ENCODE peak calls at places on chromosomes 7 and 10, in six cellular contexts. P, I, B, D, Z and A are unnamed samples.

GRCh38 chr10:86349940-86350630 is 16.5 kb downstream of the GRID1 start:
- DNase-seq in B (no peak), D (no peak), I (no peak), P (no peak), Z (no peak), A (peak; percentile 36)

GRCh38 chr7:70533614-70534013 is 598.3 kb upstream of the GALNT17 start:
- DNase-seq in Z (no peak), D (no peak), I (no peak), P (peak; percentile 9), B (no peak), A (no peak)

GRCh38 chr7:35758421-35758820 is 42.4 kb upstream of the SEPTIN7 start:
- DNase-seq in Z (no peak), B (no peak), I (no peak), P (peak; percentile 48), D (no peak), A (no peak)

GRCh38 chr7:43784030-43785001 is 25.8 kb downstream of the BLVRA start:
- DNase-seq in B (no peak), P (no peak), D (peak; percentile 19), I (no peak), Z (no peak), A (no peak)

GRCh38 chr10:43000021-43000411 is 76.9 kb upstream of the RET start:
- DNase-seq in D (no peak), P (no peak), I (no peak), B (no peak), Z (no peak), A (no peak)

GRCh38 chr7:107327986-107328569 is 141.8 kb upstream of the GPR22 start:
- DNase-seq in Z (no peak), I (no peak), D (no peak), B (no peak), P (no peak), A (no peak)

GRCh38 chr7:97149843-97150242 is 32.3 kb downstream of the SDHAF3 start:
- DNase-seq in P (no peak), Z (no peak), I (no peak), D (no peak), B (no peak), A (no peak)

GRCh38 chr7:101524376-101524775 is 104.7 kb downstream of the MYL10 start:
- DNase-seq in Z (no peak), B (no peak), P (no peak), I (no peak), D (no peak), A (no peak)

GRCh38 chr7:132398253-132398913 is 177.9 kb downstream of the PLXNA4 start:
- DNase-seq in B (no peak), P (no peak), D (no peak), Z (no peak), I (no peak), A (no peak)

GRCh38 chr7:30652132-30652531 is 30.1 kb downstream of the CRHR2 start:
- DNase-seq in P (no peak), Z (no peak), B (no peak), I (no peak), D (peak; percentile 47), A (no peak)

GRCh38 chr10:100287756-100288155 is 1.3 kb upstream of the BLOC1S2 start:
- DNase-seq in P (no peak), D (no peak), I (no peak), Z (no peak), B (no peak), A (no peak)

GRCh38 chr7:46291601-46292150 is 370.6 kb upstream of the IGFBP3 start:
- DNase-seq in Z (no peak), I (no peak), B (no peak), D (no peak), P (no peak), A (no peak)

GRCh38 chr10:71722849-71723248 is 3.3 kb upstream of the C10orf105 start:
- DNase-seq in D (no peak), B (no peak), I (no peak), Z (no peak), P (no peak), A (no peak)

GRCh38 chr10:88091490-88092061 is 228.2 kb downstream of the PTEN start:
- DNase-seq in D (no peak), P (no peak), B (no peak), Z (peak; percentile 97), I (peak; percentile 27), A (no peak)

GRCh38 chr10:27030060-27030459 is 70.2 kb downstream of the ANKRD26 start:
- DNase-seq in Z (no peak), P (no peak), I (no peak), B (no peak), D (no peak), A (no peak)

GRCh38 chr7:132024290-132024689 is 467.9 kb upstream of the PODXL start:
- DNase-seq in Z (no peak), B (no peak), D (no peak), P (no peak), I (no peak), A (no peak)

GRCh38 chr7:37282927-37283326 is 165.7 kb downstream of the ELMO1 start:
- DNase-seq in I (no peak), P (no peak), B (no peak), D (no peak), Z (no peak), A (no peak)

GRCh38 chr10:106566871-106567270 is 597.6 kb downstream of the SORCS1 start:
- DNase-seq in I (no peak), D (no peak), Z (no peak), B (no peak), P (no peak), A (no peak)

GRCh38 chr7:153390955-153391354 is 631.4 kb downstream of the ACTR3B start:
- DNase-seq in P (no peak), D (no peak), B (no peak), I (no peak), Z (no peak), A (no peak)

GRCh38 chr7:158112571-158113320 is 474.9 kb downstream of the PTPRN2 start:
- DNase-seq in B (no peak), P (no peak), D (no peak), Z (no peak), I (no peak), A (no peak)

GRCh38 chr7:24368161-24368560 is 84.2 kb downstream of the NPY start:
- DNase-seq in Z (no peak), D (no peak), I (no peak), B (no peak), P (no peak), A (no peak)

GRCh38 chr10:70558295-70558694 is 44.2 kb downstream of the PRF1 start:
- DNase-seq in D (no peak), B (no peak), Z (no peak), I (no peak), P (no peak), A (no peak)

GRCh38 chr10:11756766-11757315 is 14.7 kb downstream of the ECHDC3 start:
- DNase-seq in B (no peak), I (no peak), Z (no peak), P (no peak), D (peak; percentile 49), A (no peak)

GRCh38 chr7:96285579-96285978 is 36.3 kb downstream of the SLC25A13 start:
- DNase-seq in I (no peak), Z (peak; percentile 67), P (no peak), D (no peak), B (no peak), A (no peak)

GRCh38 chr10:14696763-14697321 is 77.9 kb downstream of the FAM107B start:
- DNase-seq in P (no peak), I (no peak), D (no peak), Z (no peak), B (no peak), A (no peak)

GRCh38 chr7:139471740-139472353 is 11.6 kb downstream of the KLRG2 start:
- DNase-seq in I (no peak), Z (no peak), B (no peak), P (no peak), D (no peak), A (no peak)

GRCh38 chr7:86644282-86645173 is 819 bp downstream of the GRM3 start:
- DNase-seq in P (peak; percentile 67), D (no peak), B (no peak), I (no peak), Z (no peak), A (no peak)
- H3K4me3 ChIP-seq in P (peak overlapping the region; percentile 86), D (peak overlapping the region; percentile 25), B (peak overlapping the region; percentile 6), I (peak overlapping the region; percentile 34), Z (no peak overlapping the region), A (no peak overlapping the region)

GRCh38 chr7:11552676-11553075 is 279.3 kb downstream of the THSD7A start:
- DNase-seq in D (no peak), B (no peak), I (no peak), Z (no peak), P (no peak), A (no peak)

GRCh38 chr7:11557627-11558026 is 274.4 kb downstream of the THSD7A start:
- DNase-seq in D (no peak), Z (peak; percentile 37), P (peak; percentile 91), B (no peak), I (no peak), A (no peak)
- TF ChIP-seq CTCF in D (no peak), Z (peak; percentile 45), P (peak; percentile 93), B (no peak), I (no peak), A (no peak)

GRCh38 chr10:95660283-95660682 is 3.8 kb upstream of the ALDH18A1 start:
- DNase-seq in B (no peak), I (no peak), D (no peak), Z (no peak), P (no peak), A (no peak)

GRCh38 chr10:95663496-95663895 is 7.0 kb upstream of the ALDH18A1 start:
- DNase-seq in P (no peak), I (no peak), D (no peak), B (no peak), Z (no peak), A (no peak)

GRCh38 chr10:95661818-95662217 is 5.3 kb upstream of the ALDH18A1 start:
- DNase-seq in P (no peak), B (no peak), I (no peak), Z (no peak), D (no peak), A (no peak)

DNA sequence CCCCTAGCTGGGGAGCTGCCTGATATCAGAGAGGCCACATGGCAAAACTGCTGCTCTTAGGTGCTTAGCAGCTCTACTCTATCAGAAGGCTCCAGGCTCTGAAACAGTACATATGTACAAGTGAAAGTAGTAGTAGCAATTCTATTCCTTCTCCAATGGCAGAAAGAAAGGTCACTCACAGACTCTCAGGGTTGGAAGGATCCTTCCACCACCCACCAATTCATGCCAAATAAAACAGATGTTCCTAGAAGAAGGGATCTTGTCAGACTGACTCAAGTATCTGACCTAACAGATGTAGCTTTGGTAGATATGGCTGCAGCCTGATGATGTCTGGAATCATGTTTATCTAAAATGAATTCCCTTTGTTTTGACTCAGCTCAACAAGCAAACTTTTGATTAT is 8.0 kb upstream of the ALDH18A1 start:
- DNase-seq in I (no peak), B (no peak), D (no peak), P (no peak), Z (no peak), A (no peak)
- H3K4me1 ChIP-seq in I (no peaks in the 10 kb centered on the region), B (no peaks in the 10 kb centered on the region), D (peaks cover 28% of the 10 kb centered on the region), P (no peaks in the 10 kb centered on the region), Z (no peaks in the 10 kb centered on the region), A (no peaks in the 10 kb centered on the region)

DNA sequence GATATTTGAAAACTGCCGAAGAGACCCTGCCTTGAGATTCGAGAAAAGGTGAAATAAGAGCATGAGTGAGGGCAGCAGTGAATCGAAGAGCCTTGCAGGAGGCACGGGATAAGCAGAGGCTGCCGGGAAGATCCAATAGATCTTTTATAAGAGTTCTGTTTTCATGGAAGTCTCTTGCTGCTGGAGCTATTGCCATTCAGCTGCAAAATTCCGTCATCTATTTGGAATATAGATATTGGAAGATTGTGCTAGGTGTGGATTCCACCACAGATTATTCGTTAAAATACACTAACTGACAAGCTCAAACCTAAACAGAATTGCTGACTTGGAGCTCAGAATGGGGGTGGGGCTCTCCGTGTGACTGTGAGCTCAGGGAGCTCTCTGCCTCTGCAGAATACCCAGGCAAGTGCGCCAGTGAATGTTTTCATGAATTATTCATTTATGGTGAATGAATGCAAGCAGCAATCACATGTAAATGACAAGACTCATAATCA is 249.6 kb downstream of the TRIL start:
- DNase-seq in B (no peak), I (no peak), Z (no peak), D (no peak), P (peak; percentile 60), A (no peak)
- H3K4me3 ChIP-seq in B (no peak overlapping the region), I (no peak overlapping the region), Z (no peak overlapping the region), D (peak overlapping the region; percentile 41), P (peak overlapping the region; percentile 13), A (no peak overlapping the region)